ENCODE peak calls at places on chromosome 21, in four cellular contexts. X is GM12878, L is K562, D is HepG2. E is an unnamed sample.

GRCh38 chr21:21114456-21114855 is 116.2 kb downstream of the NCAM2 start:
- DNase-seq in X (no peak), L (no peak), D (no peak), E (no peak)

GRCh38 chr21:42107881-42108553 is 36.9 kb downstream of the UMODL1 start:
- DNase-seq in X (no peak), L (peak), D (peak), E (peak)

GRCh38 chr21:44589586-44590305 is 2.6 kb downstream of the KRTAP10-6 start:
- DNase-seq in X (no peak), L (no peak), D (no peak), E (no peak)

GRCh38 chr21:44354001-44354405 is 582 bp downstream of the TRPM2 start:
- DNase-seq in X (no peak), L (no peak), D (no peak), E (no peak)

GRCh38 chr21:32770514-32771133 is 931 bp downstream of the PAXBP1 start:
- DNase-seq in X (no peak), L (peak), D (peak), E (no peak)

GRCh38 chr21:27371688-27372331 is 404.9 kb upstream of the ADAMTS5 start:
- DNase-seq in X (no peak), L (no peak), D (no peak), E (no peak)

GRCh38 chr21:35470522-35470921 is 421.4 kb upstream of the RUNX1 start:
- DNase-seq in X (no peak), L (peak), D (no peak), E (peak)

GRCh38 chr21:30800605-30801004 is 12.5 kb downstream of the KRTAP8-1 start:
- DNase-seq in X (no peak), L (no peak), D (no peak), E (no peak)

GRCh38 chr21:10641107-10641506 is 119.7 kb downstream of the TPTE start:
- DNase-seq in X (no peak), L (no peak), D (no peak), E (no peak)

GRCh38 chr21:36065497-36066036 is 4.3 kb upstream of the CBR1 start:
- DNase-seq in X (no peak), L (peak), D (peak), E (no peak)

GRCh38 chr21:44057960-44058651 is 46.0 kb downstream of the TRAPPC10 start:
- DNase-seq in X (no peak), L (no peak), D (no peak), E (no peak)

GRCh38 chr21:14737922-14738321 is 191.8 kb upstream of the SAMSN1 start:
- DNase-seq in X (no peak), L (peak), D (peak), E (no peak)

GRCh38 chr21:16535100-16535418 is 805.3 kb downstream of the USP25 start:
- DNase-seq in X (no peak), L (no peak), D (no peak), E (no peak)

GRCh38 chr21:25573409-25574206 is 33.7 kb downstream of the MRPL39 start:
- DNase-seq in X (peak), L (peak), D (peak), E (no peak)

GRCh38 chr21:14523234-14523633 is 22.9 kb downstream of the SAMSN1 start:
- DNase-seq in X (no peak), L (peak), D (no peak), E (no peak)

GRCh38 chr21:31872452-31873274 is at the start of gene HUNK:
- DNase-seq in X (no peak), L (no peak), D (peak), E (peak)

GRCh38 chr21:27365394-27365793 is 398.5 kb upstream of the ADAMTS5 start:
- DNase-seq in X (no peak), L (no peak), D (no peak), E (no peak)

GRCh38 chr21:41953249-41953830 is 478 bp downstream of the C2CD2 start:
- DNase-seq in X (no peak), L (peak), D (no peak), E (peak)

DNA sequence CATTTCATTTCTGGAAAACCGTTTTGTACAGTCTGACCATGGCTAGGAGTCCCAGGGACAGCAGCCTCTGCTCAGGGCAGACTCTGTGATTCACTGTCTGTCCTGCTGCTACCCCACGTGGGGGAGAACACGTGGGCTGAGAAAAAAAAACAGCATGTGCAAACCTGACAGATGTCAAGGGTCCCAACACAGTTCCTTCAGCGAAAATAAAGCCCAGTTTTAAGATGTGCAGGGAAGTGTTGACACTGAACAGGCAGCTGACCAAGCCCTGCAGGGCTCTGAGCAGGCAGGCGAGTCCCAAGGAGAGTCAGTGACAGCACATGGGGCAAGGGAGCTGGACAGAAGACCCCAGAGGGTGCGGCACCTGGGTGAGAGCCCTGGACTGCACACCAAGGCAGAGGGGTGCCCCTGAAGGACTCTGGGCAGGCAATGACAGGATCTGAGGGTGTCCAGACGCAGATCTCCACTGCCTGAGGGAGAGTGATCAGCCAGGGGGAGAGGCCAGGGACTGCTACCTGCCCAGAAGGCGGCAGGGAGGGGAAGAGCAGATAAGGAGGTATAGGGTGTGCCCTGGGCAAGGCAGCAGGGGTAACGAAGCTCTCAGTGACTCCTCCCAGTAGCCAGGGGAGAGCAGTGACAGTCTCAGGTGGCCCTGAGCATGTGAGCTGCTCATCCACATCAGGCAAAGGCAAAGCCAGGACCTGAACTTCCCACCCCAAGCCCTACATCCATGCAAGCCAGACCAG is 5.1 kb upstream of the SPATC1L start:
- DNase-seq in X (no peak), L (peak), D (no peak), E (no peak)
- TF ChIP-seq CREM in X (no peak), L (no peak), D (no peak), E (no peak)

DNA sequence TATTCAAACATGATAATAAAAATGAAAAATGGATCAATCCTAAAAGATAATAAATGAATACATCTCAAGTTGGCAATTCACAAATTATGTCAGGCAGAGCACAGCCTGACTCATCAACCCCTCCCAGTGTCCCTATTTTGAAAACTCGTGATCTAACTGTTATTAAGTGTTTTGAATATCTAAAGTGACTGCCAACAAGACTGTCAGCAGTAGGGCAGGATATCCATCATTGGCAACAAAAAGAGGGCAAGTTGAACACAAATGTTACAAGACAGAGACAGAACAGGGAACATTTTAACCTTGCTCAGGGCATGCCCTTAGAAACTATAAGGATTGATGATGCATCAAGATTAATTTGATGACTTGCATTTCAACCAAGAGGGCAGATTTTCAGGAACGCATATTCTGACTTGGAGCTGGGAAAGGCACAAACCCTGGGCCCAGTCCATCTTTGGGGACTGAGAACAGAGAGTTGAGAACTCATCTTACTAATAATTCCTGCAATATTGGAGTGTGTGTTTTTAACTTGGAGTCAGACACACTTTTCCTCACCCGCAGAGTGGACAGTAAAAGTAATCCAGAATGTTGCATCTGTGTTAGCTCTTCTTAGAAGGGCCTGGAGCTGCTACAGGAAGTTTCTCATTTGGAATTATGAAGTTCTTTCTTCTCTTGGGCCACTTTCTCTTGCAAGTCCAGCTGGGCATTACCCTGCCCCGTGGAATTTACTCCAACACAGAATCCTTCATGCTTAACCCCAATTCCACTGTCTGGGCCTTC is 317.2 kb downstream of the LTN1 start:
- DNase-seq in X (no peak), L (no peak), D (no peak), E (no peak)
- TF ChIP-seq CREM in X (no peak), L (no peak), D (no peak), E (no peak)

GRCh38 chr21:33951276-33952178 is 35.9 kb upstream of the ATP5PO start:
- DNase-seq in X (peak), L (no peak), D (no peak), E (no peak)
- TF ChIP-seq CREM in X (no peak), L (no peak), D (no peak), E (no peak)

GRCh38 chr21:39834543-39834942 is 32.7 kb upstream of the PCP4 start:
- DNase-seq in X (no peak), L (no peak), D (no peak), E (no peak)
- TF ChIP-seq CREM in X (no peak), L (no peak), D (no peak), E (no peak)

GRCh38 chr21:37435120-37435519 is 68.5 kb downstream of the DYRK1A start:
- DNase-seq in X (no peak), L (peak), D (no peak), E (peak)
- TF ChIP-seq CREM in X (no peak), L (peak), D (no peak), E (no peak)

GRCh38 chr21:29643289-29643688 is 296.5 kb downstream of the GRIK1 start:
- DNase-seq in X (no peak), L (peak), D (no peak), E (no peak)

GRCh38 chr21:29647353-29647781 is 292.4 kb downstream of the GRIK1 start:
- DNase-seq in X (no peak), L (peak), D (no peak), E (no peak)

GRCh38 chr21:29642551-29643245 is 297.1 kb downstream of the GRIK1 start:
- DNase-seq in X (no peak), L (peak), D (no peak), E (no peak)

GRCh38 chr21:29648710-29649240 is 291.0 kb downstream of the GRIK1 start:
- DNase-seq in X (no peak), L (no peak), D (no peak), E (no peak)

DNA sequence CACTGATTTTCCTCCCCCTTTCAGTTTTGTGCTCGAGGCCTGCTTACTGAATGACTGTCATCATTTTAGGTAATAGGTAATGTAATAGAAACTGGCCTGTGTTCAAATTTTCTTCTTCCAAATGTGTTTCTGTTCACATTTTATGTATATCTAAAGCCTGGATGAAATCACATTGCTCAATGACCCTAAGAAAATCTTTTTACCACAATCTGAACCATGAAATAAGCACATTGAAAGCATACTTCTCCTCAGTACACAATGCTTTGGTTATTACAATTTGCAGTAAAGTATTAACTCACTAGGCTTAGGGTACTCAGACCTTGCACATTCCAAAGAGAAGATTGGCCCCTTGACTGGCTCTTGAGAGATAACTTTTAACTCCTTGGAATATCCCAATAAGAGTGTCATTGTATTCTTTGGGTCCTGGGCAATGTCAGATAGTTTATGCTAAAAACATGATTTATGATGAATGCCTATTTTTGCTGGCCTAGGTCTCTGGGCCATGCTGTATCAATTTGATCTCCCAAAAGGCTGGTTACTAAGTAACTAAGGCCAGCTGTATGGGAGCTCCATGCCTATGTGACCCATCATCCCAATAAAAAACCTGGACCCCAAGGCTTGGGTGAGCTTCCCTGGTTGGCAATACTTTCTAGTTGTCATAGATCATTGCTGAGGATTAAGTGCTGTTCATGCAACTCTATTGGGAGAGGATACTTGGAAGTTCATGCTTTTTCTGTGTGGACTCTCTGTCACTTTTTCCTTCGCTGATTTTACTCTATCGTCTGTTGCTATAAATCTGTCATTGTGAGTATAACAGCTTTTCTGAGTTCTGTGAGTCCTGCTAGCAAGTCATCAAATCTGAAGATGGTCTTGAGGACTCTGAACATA is 293.9 kb downstream of the GRIK1 start:
- DNase-seq in X (no peak), L (no peak), D (no peak), E (no peak)
- TF ChIP-seq CREM in X (no peak), L (no peak), D (no peak), E (no peak)

E was measured in WTC11.